ENCODE peak calls at places on chromosomes 11 and 22, in seven cellular contexts. T is gastrocnemius medialis, X is IMR-90, N is psoas muscle, S is thoracic aorta, M is breast epithelium, G is pancreas. O is an unnamed sample.

GRCh38 chr11:67054851-67055523 is 1.7 kb upstream of the RHOD start:
- DNase-seq in N (peak), X (peak), M (peak), T (peak), S (no peak), G (peak), O (no peak)

GRCh38 chr11:36364551-36364950 is 68.5 kb downstream of the PRR5L start:
- DNase-seq in G (no peak), T (no peak), X (no peak), M (no peak), N (no peak), S (no peak), O (no peak)

GRCh38 chr22:35839811-35840739 is 122.4 kb downstream of the APOL5 start:
- DNase-seq in N (peak), T (peak), X (peak), S (peak), M (peak), G (peak), O (peak)

GRCh38 chr22:29872145-29872893 is 10.7 kb upstream of the MTMR3 start:
- DNase-seq in T (peak), S (no peak), M (no peak), G (no peak), X (no peak), N (peak), O (no peak)

GRCh38 chr11:95596011-95596489 is 193.5 kb downstream of the FAM76B start:
- DNase-seq in X (peak), M (no peak), G (no peak), S (no peak), T (no peak), N (no peak), O (no peak)

GRCh38 chr11:86416494-86416893 is 41.8 kb downstream of the CCDC81 start:
- DNase-seq in X (peak), N (no peak), S (no peak), M (no peak), T (no peak), G (no peak), O (no peak)

GRCh38 chr11:2306971-2307732 is 5.3 kb downstream of the TSPAN32 start:
- DNase-seq in G (no peak), M (peak), N (no peak), S (no peak), T (no peak), X (peak), O (no peak)

GRCh38 chr22:22110548-22111266 is 128.1 kb upstream of the TOP3B start:
- DNase-seq in G (no peak), M (no peak), T (no peak), N (no peak), S (no peak), X (peak), O (peak)

GRCh38 chr22:49046546-49047305 is 780.9 kb downstream of the BRD1 start:
- DNase-seq in S (no peak), M (peak), T (no peak), N (no peak), X (no peak), G (peak), O (peak)

DNA sequence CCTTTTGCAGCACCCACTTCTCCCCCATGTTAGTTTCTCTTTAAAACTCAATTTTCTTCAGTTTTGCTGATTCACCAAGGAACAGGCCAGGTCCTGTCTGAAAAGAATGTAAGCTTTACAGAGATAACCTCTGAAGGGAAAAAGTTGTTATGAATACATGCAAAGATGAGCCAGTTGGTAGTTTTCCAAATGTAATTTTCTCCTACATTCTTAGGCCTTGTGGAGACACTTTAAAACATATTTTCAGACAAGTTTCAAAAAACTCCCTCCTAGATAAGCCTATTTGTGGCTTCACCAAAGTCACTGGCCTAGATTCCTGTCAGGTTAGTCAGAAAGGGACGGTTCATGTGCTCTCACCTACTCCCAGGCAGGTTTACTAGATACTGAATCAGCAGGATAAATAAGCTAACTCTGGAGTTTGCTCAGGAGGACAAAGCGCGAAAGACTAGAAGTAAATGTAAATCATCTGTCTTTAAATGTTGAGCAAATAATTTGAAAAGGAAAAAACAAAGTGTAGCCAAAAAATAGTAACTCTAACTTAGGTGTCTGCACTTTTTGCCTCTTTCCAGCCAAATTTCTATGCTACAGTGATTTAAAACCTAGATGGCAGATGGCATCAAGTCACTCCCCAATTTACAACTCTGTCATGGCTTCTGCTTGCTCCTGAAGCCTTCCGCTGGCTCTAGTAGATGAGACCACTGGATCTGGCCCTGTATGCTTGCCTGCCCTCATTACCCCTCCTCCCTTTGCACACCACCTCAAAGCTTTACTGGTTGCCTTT is 4.9 kb upstream of the ATP6V1E1 start:
- DNase-seq in S (no peak), M (no peak), G (no peak), N (no peak), X (peak), T (no peak), O (no peak)
- H3K27ac ChIP-seq in S (no peak), M (peak), G (no peak), N (peak), X (peak), T (peak), O (no peak)

GRCh38 chr22:45632791-45633515 is 38.7 kb upstream of the ATXN10 start:
- DNase-seq in T (no peak), G (no peak), S (no peak), X (no peak), M (no peak), N (no peak), O (no peak)

GRCh38 chr22:45638197-45638596 is 33.4 kb upstream of the ATXN10 start:
- DNase-seq in N (no peak), M (no peak), S (no peak), G (no peak), T (no peak), X (no peak), O (no peak)

GRCh38 chr22:45639747-45640102 is 31.9 kb upstream of the ATXN10 start:
- DNase-seq in X (no peak), S (no peak), N (no peak), M (no peak), G (no peak), T (no peak), O (no peak)

GRCh38 chr22:45638834-45639746 is 32.5 kb upstream of the ATXN10 start:
- DNase-seq in T (peak), S (no peak), M (no peak), X (no peak), G (no peak), N (peak), O (no peak)

DNA sequence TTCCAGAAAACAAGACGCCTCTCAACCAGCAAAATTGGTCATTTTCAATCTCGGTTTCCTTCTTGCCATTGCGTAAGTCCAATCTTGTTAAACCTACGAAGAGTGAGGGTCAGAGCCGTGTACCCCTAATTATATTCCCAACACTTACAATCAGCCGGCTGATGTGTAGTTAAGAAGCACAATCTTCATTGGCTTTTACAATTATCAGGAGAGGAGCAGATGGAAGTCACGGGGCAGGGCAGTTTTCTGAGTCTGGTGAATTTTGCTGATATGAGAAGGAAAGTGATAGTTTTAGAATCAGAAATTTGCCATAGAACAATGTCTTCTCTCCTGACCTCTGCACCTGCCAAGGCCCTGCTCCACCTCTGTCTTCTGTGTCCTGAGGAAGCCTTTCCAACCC is 35.0 kb upstream of the ATXN10 start:
- DNase-seq in N (no peak), S (no peak), X (no peak), G (no peak), T (no peak), M (peak), O (no peak)
- H3K27ac ChIP-seq in N (no peak), S (no peak), X (no peak), G (no peak), T (no peak), M (no peak), O (no peak)

DNA sequence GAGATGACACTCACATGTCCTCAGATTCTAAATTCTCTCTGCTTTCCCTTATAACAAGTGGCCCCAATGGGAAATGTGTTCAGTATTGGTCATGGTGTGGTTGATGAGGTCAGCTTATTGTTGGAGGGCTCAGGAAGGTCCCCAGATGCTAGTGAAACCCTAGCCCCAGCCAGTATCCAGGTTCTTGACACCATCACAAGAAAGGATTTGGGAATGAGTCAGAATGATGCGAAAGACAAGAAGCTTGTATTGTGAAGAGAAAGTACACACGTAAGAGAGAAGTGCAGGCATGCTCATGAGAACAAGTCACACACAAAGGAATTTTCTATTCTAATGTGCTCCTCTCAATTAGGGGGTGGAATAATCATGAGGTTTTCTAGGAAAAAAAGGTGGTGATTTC is 34.9 kb upstream of the TRPC6 start:
- DNase-seq in G (no peak), M (no peak), S (no peak), T (no peak), X (peak), N (no peak), O (no peak)
- H3K27ac ChIP-seq in G (no peak), M (no peak), S (no peak), T (no peak), X (no peak), N (no peak), O (no peak)

GRCh38 chr11:12159351-12160099 is 49.1 kb downstream of the MICAL2 start:
- DNase-seq in M (no peak), T (peak), N (no peak), G (no peak), S (no peak), X (peak), O (peak)

GRCh38 chr11:12158926-12159325 is 48.5 kb downstream of the MICAL2 start:
- DNase-seq in S (no peak), G (no peak), X (peak), T (no peak), N (no peak), M (no peak), O (no peak)

GRCh38 chr11:12161137-12161536 is 50.7 kb downstream of the MICAL2 start:
- DNase-seq in S (no peak), G (no peak), N (no peak), T (no peak), M (no peak), X (no peak), O (no peak)

GRCh38 chr11:12160680-12161079 is 50.3 kb downstream of the MICAL2 start:
- DNase-seq in S (no peak), X (peak), G (no peak), N (no peak), T (no peak), M (no peak), O (no peak)

DNA sequence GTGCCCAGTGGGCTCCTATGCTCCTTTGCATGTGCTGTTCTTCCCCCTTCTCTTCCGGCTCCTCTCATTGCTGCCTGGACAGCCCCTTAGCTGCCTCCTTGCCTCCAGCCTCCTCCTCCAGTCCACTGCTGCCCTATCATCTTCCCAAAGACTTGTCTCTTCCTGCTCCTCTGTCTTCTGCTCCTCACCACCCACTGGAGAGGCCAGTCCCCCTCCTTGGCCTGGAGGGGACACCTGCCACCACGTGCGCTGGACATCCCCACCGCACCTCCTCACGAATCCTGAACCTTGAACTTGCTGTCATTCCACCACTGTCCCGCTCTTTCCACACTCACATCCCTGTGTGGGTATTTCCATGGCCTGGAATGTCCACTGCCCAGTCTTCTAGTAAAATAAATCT is 49.8 kb downstream of the MICAL2 start:
- DNase-seq in T (no peak), G (no peak), S (no peak), M (no peak), X (no peak), N (no peak), O (no peak)
- H3K27ac ChIP-seq in T (peak), G (no peak), S (peak), M (peak), X (peak), N (peak), O (peak)

GRCh38 chr11:10584071-10584501 is 15.6 kb upstream of the LYVE1 start:
- DNase-seq in M (no peak), S (no peak), N (no peak), T (no peak), G (no peak), X (peak), O (no peak)
- H3K27ac ChIP-seq in M (peak), S (peak), N (no peak), T (peak), G (no peak), X (peak), O (no peak)

GRCh38 chr11:74417379-74417804 is 19.2 kb upstream of the PGM2L1 start:
- DNase-seq in G (no peak), T (no peak), N (no peak), X (peak), S (no peak), M (no peak), O (no peak)
- H3K27ac ChIP-seq in G (no peak), T (no peak), N (no peak), X (no peak), S (peak), M (peak), O (no peak)

O was measured in substantia nigra.